ENCODE peak calls at places on chromosomes 12 and 14, in five cellular contexts. S is transverse colon, Q is breast epithelium, N is right lobe of liver, E is spleen. L is an unnamed sample. For H3K4me1, the result is how much of the 10 kb centered on the place peaks cover.

GRCh38 chr14:30303350-30303749 is 255.6 kb upstream of the G2E3 start:
- DNase-seq in S (no peak), Q (no peak), N (no peak), E (no peak), L (no peak)

GRCh38 chr12:119665164-119665929 is 2.6 kb upstream of the PRKAB1 start:
- DNase-seq in S (no peak), Q (no peak), N (no peak), E (no peak), L (no peak)

GRCh38 chr14:72439707-72440106 is 454.2 kb downstream of the DPF3 start:
- DNase-seq in S (no peak), Q (no peak), N (no peak), E (no peak), L (no peak)

GRCh38 chr14:77612011-77612620 is 4.3 kb downstream of the SPTLC2 start:
- DNase-seq in S (no peak), Q (no peak), N (no peak), E (no peak), L (no peak)

GRCh38 chr14:59254146-59254910 is 65.9 kb downstream of the DAAM1 start:
- DNase-seq in S (peak), Q (peak), N (peak), E (no peak), L (peak)

GRCh38 chr12:6699259-6699988 is 1.2 kb downstream of the PIANP start:
- DNase-seq in S (no peak), Q (no peak), N (no peak), E (no peak), L (no peak)

GRCh38 chr14:53927171-53927570 is 29.5 kb downstream of the BMP4 start:
- DNase-seq in S (no peak), Q (no peak), N (no peak), E (no peak), L (no peak)

GRCh38 chr14:91867316-91867988 is at the start of gene TC2N:
- DNase-seq in S (no peak), Q (no peak), N (no peak), E (no peak), L (no peak)

GRCh38 chr12:109878749-109879148 is 1.6 kb downstream of the GLTP start:
- DNase-seq in S (no peak), Q (no peak), N (no peak), E (no peak), L (no peak)

GRCh38 chr12:109879332-109880048 is 851 bp downstream of the GLTP start:
- DNase-seq in S (no peak), Q (no peak), N (no peak), E (no peak), L (no peak)

GRCh38 chr12:109881752-109882151 is 1.4 kb upstream of the GLTP start:
- DNase-seq in S (no peak), Q (no peak), N (no peak), E (no peak), L (no peak)

GRCh38 chr12:109880938-109881337 is 597 bp upstream of the GLTP start:
- DNase-seq in S (no peak), Q (no peak), N (no peak), E (no peak), L (no peak)

DNA sequence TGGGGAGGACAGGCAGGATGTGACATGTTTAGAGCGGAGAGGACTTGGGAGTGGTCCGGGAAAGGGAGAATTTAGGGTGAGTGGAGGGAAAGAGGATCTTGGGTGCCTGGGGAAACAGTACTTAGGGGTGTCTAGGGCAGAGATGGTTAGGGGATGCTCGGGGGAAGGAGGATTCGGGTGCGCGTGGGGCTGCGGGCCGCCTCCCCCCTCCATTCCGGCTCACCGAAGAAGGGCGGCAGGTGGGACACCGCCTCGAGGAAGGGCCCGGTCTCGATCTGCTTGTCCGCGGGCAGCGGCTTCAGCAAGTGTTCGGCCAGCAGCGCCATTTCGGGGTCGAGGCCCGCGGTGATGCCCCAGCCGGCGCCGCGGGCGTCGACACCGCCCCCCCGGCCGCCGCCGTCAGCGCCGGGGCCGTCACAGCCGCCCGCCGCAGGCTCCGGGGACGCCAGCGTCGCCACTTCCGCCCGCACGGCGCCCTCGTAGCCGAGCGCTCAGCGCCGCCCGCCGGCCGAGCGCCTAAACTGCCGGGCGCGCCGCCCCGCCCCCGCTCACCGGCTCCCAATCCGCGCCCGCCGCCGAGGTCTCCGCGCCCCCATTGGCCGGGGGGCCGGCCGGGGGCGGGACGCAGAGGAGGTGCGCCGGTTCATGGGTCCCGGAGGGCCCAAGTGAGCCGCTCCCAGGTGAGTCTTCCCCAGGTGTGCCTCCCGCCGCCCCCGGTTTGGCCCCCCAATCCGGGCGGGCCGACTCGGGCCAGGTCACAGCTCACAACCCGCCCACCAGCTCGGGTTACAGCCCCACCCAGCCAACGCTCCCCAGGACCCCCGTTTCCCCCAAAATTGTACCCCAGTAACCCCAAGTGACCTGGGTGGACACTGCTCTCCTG is at the start of gene GLTP:
- DNase-seq in S (peak), Q (peak), N (peak), E (peak), L (peak)
- TF ChIP-seq POLR2A in S (peak), Q (no peak), N (peak), E (no peak), L (peak)

GRCh38 chr12:68954811-68955210 is 21.8 kb upstream of the CPM start:
- DNase-seq in S (no peak), Q (no peak), N (no peak), E (no peak), L (no peak)

GRCh38 chr12:68959457-68960161 is 26.6 kb upstream of the CPM start:
- DNase-seq in S (no peak), Q (no peak), N (no peak), E (no peak), L (no peak)

GRCh38 chr12:68956466-68956865 is 23.5 kb upstream of the CPM start:
- DNase-seq in S (no peak), Q (no peak), N (no peak), E (no peak), L (no peak)

GRCh38 chr12:68958337-68958736 is 25.4 kb upstream of the CPM start:
- DNase-seq in S (no peak), Q (no peak), N (no peak), E (no peak), L (no peak)

GRCh38 chr12:68957273-68957672 is 24.3 kb upstream of the CPM start:
- DNase-seq in S (no peak), Q (no peak), N (no peak), E (no peak), L (no peak)
- H3K4me1 ChIP-seq in S (under half), Q (under half), N (under half), E (under half), L (under half)

DNA sequence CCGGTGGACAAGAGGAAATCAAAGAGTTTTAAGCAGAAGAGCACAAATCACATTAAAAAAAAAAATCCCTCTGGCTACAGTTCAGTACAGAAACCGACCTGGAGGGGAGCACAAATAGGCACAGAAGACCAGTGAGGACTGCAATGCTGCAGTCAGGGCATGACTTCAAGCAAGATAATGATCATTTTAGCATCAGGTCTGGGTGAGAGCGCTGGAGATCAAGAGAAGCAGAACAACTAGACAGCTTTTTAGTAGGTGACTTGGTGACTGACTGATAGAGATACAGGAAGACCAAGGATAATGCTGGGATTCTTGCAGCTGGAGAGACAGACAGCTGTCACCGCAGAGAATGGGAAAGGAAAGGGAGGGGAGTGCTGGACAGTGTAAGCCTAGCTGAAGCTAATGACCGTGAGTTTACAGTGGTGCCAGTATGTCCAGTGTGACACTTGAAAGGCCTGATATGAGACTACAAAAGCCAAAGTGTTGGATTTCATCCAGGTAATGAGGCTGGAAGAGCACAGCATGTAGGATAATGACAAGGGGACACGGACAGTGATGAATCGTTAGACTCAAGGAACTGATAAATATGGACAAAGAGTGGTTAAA is 5.6 kb downstream of the NFYB start:
- DNase-seq in S (no peak), Q (no peak), N (peak), E (no peak), L (no peak)
- H3K27ac ChIP-seq in S (no peak), Q (no peak), N (peak), E (no peak), L (no peak)

DNA sequence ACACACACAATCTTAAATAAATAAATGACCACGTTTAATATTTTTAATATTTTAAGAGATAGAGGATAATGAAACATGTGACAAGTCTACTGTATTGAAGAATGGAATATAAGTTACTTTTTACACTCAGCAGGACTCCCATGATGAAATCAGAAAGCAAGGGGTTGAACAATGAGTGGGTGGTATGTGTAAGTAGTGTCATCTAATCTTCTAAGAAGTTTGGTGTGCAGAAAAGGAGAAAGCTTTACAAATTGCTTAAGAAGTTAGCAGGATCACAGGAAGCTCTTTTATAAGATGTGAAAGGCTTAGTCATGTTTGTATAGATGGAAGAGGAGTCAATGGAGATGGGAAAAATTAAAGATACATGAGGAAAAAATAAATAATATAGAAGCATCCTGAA is 47.8 kb downstream of the SLC15A5 start:
- DNase-seq in S (no peak), Q (no peak), N (no peak), E (no peak), L (no peak)
- TF ChIP-seq POLR2A in S (no peak), Q (no peak), N (no peak), E (no peak), L (no peak)

GRCh38 chr14:24334431-24335271 is at the start of gene ADCY4:
- DNase-seq in S (no peak), Q (no peak), N (no peak), E (peak), L (no peak)
- H3K4me1 ChIP-seq in S (under half), Q (under half), N (under half), E (half or more), L (under half)

DNA sequence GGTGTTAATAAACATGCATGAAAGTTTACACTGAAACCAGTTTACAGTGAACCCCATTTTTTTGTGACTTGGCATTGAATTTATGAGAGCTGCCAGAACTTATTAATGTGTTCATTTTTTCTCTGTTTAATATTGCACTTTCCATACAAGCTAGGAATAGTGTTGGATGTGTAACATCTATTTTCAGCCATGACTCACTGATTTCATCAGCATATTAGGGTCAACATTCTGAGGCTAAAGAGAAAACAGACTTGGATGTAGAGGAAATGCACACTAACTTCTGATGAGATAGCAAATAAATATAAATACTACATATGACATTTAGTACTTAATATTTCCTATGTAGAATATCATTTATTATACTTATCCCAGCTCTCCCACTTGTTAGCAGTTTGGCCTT is 635.3 kb downstream of the KCNH5 start:
- DNase-seq in S (no peak), Q (no peak), N (no peak), E (no peak), L (no peak)
- H3K27ac ChIP-seq in S (no peak), Q (no peak), N (no peak), E (no peak), L (no peak)

GRCh38 chr12:48694038-48694437 is 12.0 kb upstream of the KANSL2 start:
- DNase-seq in S (no peak), Q (no peak), N (no peak), E (no peak), L (no peak)

GRCh38 chr12:48691826-48692473 is 9.9 kb upstream of the KANSL2 start:
- DNase-seq in S (no peak), Q (no peak), N (no peak), E (no peak), L (no peak)

GRCh38 chr12:48687595-48687994 is 5.6 kb upstream of the KANSL2 start:
- DNase-seq in S (no peak), Q (no peak), N (no peak), E (no peak), L (no peak)

GRCh38 chr12:48693572-48693971 is 11.5 kb upstream of the KANSL2 start:
- DNase-seq in S (no peak), Q (no peak), N (no peak), E (no peak), L (no peak)

GRCh38 chr12:48690990-48691389 is 9.0 kb upstream of the KANSL2 start:
- DNase-seq in S (no peak), Q (no peak), N (no peak), E (no peak), L (no peak)
- TF ChIP-seq POLR2A in S (no peak), Q (no peak), N (no peak), E (no peak), L (no peak)

GRCh38 chr12:106081606-106082005 is 57.1 kb downstream of the NUAK1 start:
- DNase-seq in S (no peak), Q (no peak), N (no peak), E (no peak), L (no peak)

GRCh38 chr12:106078358-106079025 is 60.3 kb downstream of the NUAK1 start:
- DNase-seq in S (peak), Q (no peak), N (no peak), E (no peak), L (peak)

GRCh38 chr12:106080786-106081185 is 58.0 kb downstream of the NUAK1 start:
- DNase-seq in S (no peak), Q (no peak), N (no peak), E (no peak), L (no peak)

GRCh38 chr12:106080111-106080732 is 58.5 kb downstream of the NUAK1 start:
- DNase-seq in S (no peak), Q (peak), N (no peak), E (no peak), L (no peak)

DNA sequence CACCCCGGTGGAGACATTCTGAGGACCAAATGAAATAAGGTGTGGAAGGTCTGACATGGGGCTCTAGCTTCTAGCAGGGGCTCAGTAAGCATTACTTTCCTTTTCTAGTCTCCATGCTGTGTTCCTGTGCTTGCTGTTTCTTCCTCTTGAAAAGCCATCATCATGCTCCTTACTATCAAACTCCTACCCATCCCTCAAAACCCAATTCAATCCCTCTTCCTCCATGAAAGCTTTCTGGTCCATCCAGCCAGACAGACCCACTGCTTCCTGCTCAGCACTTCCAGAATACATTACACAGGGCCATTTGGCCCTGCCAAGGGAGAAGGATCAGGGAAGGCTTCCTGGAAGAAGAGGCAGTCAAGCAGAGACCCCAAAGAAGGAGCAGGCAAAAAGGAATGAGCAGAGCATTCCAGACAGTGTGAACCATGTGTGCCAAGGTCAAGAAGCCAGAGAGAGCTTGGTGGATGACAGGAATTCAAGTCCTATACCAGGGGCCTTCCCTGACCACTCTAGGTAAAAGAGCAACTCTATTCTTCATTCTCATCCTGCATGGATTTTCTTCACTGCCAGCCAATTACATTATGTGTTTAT is 59.5 kb downstream of the NUAK1 start:
- DNase-seq in S (no peak), Q (no peak), N (no peak), E (no peak), L (no peak)
- H3K4me1 ChIP-seq in S (under half), Q (under half), N (under half), E (under half), L (under half)

L was measured in uterus.